ENCODE peak calls at places on chromosome 13, in five cellular contexts. D, Z, X, T and H are unnamed samples.

GRCh38 chr13:72204291-72204690 is 337.3 kb upstream of the DACH1 start:
- DNase-seq in D (no peak), Z (no peak), X (no peak), T (no peak), H (no peak)

GRCh38 chr13:80157261-80157942 is 183.5 kb downstream of the SPRY2 start:
- DNase-seq in D (no peak), Z (no peak), X (no peak), T (no peak), H (no peak)

GRCh38 chr13:75485286-75486062 is 3.5 kb upstream of the TBC1D4 start:
- DNase-seq in D (no peak), Z (no peak), X (no peak), T (no peak), H (peak)

GRCh38 chr13:110398564-110399507 is 91.8 kb downstream of the COL4A2 start:
- DNase-seq in D (no peak), Z (no peak), X (no peak), T (no peak), H (no peak)

GRCh38 chr13:23348270-23349126 is 85.0 kb downstream of the SACS start:
- DNase-seq in D (no peak), Z (no peak), X (no peak), T (peak), H (peak)

GRCh38 chr13:76822691-76823267 is 63.4 kb downstream of the KCTD12 start:
- DNase-seq in D (no peak), Z (no peak), X (peak), T (no peak), H (no peak)

GRCh38 chr13:39602614-39603366 is at the start of gene LHFPL6:
- DNase-seq in D (peak), Z (peak), X (peak), T (peak), H (peak)

GRCh38 chr13:92355213-92355612 is 871.4 kb upstream of the GPC6 start:
- DNase-seq in D (peak), Z (peak), X (no peak), T (peak), H (peak)

GRCh38 chr13:95355491-95355890 is 54.2 kb upstream of the ABCC4 start:
- DNase-seq in D (no peak), Z (no peak), X (no peak), T (peak), H (no peak)

GRCh38 chr13:41122838-41123237 is 9.8 kb downstream of the KBTBD6 start:
- DNase-seq in D (no peak), Z (no peak), X (no peak), T (no peak), H (no peak)

GRCh38 chr13:93758575-93758974 is 532.0 kb downstream of the GPC6 start:
- DNase-seq in D (no peak), Z (no peak), X (no peak), T (no peak), H (no peak)

GRCh38 chr13:42539670-42540069 is 34.3 kb upstream of the TNFSF11 start:
- DNase-seq in D (no peak), Z (no peak), X (no peak), T (no peak), H (peak)

GRCh38 chr13:32627793-32628192 is 41.5 kb downstream of the PDS5B start:
- DNase-seq in D (no peak), Z (no peak), X (no peak), T (no peak), H (no peak)

GRCh38 chr13:19795956-19796355 is 13.2 kb upstream of the PSPC1 start:
- DNase-seq in D (no peak), Z (no peak), X (no peak), T (no peak), H (no peak)

GRCh38 chr13:110536006-110536693 is 25.4 kb downstream of the RAB20 start:
- DNase-seq in D (no peak), Z (no peak), X (no peak), T (no peak), H (no peak)

GRCh38 chr13:68588623-68589022 is 1358.5 kb upstream of the PCDH9 start:
- DNase-seq in D (no peak), Z (no peak), X (peak), T (no peak), H (no peak)

GRCh38 chr13:41502021-41502420 is 44.7 kb downstream of the RGCC start:
- DNase-seq in D (no peak), Z (no peak), X (peak), T (no peak), H (no peak)

GRCh38 chr13:78660130-78660857 is 1.3 kb upstream of the OBI1 start:
- DNase-seq in D (peak), Z (no peak), X (no peak), T (no peak), H (peak)

GRCh38 chr13:100550433-100550832 is 38.2 kb downstream of the GGACT start:
- DNase-seq in D (no peak), Z (no peak), X (no peak), T (peak), H (no peak)

DNA sequence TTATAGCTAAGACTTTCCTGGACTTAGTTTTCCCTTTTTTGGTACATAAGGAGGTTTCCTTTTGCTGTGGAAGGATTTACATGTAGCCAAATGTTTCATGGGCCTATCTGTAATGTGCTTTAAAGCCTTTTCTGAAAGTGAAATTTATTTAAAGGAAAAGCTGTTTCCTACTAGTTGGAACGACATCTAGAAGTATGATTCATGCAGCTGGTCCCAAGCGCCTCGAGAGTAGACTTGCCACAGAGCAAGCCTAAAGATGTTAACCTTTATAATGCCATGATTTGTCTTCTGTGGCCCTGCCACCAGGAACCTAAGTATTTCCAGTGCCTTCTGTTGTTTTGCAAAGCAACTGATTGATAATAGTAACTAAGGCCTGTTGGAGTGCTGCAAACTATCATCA is 390.3 kb downstream of the DLEU7 start:
- DNase-seq in D (no peak), Z (no peak), X (no peak), T (no peak), H (no peak)
- TF ChIP-seq EZH2phosphoT487 in D (no peak), Z (no peak), X (no peak), T (no peak), H (no peak)

GRCh38 chr13:67374391-67374790 is 144.3 kb upstream of the PCDH9 start:
- DNase-seq in D (no peak), Z (no peak), X (no peak), T (no peak), H (no peak)

GRCh38 chr13:67383358-67383757 is 153.2 kb upstream of the PCDH9 start:
- DNase-seq in D (no peak), Z (no peak), X (peak), T (peak), H (no peak)

GRCh38 chr13:67372868-67373464 is 142.8 kb upstream of the PCDH9 start:
- DNase-seq in D (no peak), Z (no peak), X (no peak), T (no peak), H (no peak)

GRCh38 chr13:67377919-67378318 is 147.8 kb upstream of the PCDH9 start:
- DNase-seq in D (no peak), Z (no peak), X (no peak), T (no peak), H (no peak)
- TF ChIP-seq EZH2phosphoT487 in D (no peak), Z (no peak), X (no peak), T (no peak), H (no peak)

GRCh38 chr13:98460519-98460918 is 116.4 kb downstream of the STK24 start:
- DNase-seq in D (no peak), Z (no peak), X (no peak), T (no peak), H (no peak)
- TF ChIP-seq EZH2phosphoT487 in D (no peak), Z (no peak), X (no peak), T (no peak), H (no peak)

GRCh38 chr13:30009411-30009810 is 159.0 kb upstream of the UBL3 start:
- DNase-seq in D (no peak), Z (no peak), X (no peak), T (no peak), H (no peak)
- TF ChIP-seq EZH2phosphoT487 in D (no peak), Z (no peak), X (no peak), T (no peak), H (no peak)

DNA sequence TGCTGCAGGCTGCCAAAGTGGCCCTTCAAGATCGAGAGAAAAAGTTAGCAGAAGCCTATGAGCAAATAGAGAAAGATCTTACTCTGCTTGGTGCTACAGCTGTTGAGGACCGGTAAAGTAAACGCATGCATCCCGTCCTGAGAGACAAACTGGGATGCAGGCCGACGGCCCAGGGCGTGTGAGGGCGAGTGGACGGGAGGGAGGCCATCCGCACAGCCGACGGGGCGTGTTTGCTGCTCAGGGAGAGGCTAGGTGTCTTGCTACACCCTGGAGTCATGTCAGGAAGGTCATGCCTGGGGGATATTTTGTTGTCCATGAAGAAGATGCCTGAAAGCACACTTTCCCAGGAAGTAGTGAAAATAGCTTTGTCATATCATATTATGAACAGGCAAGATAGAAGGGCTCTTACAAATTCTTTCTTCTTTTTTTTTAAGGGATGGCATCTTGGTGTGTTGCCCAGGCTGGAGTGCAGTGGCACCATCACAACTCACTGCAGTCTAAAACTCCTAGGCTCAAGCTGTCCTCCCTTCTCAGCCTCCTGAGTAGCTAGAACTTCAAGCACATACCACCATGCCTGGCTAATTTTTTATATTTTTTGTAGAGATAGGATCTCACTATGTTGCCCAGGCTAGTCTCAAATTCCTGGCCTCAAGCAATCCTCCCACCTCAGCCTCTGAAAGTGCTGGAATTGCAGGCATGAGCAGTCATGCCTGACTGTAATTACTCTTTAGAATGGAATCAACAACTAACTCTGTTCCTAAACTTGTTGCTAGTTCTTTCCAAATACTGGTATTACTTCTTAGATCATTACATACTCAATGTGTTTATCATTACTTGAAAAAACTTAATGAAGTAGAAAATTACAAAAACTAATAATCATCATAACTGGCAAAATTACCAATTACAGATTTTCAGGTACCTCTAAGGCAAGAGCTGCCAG is 117.6 kb upstream of the MCF2L start:
- DNase-seq in D (no peak), Z (no peak), X (no peak), T (no peak), H (no peak)
- TF ChIP-seq EZH2phosphoT487 in D (no peak), Z (no peak), X (no peak), T (no peak), H (no peak)

GRCh38 chr13:87999141-87999765 is 328.1 kb downstream of the SLITRK5 start:
- DNase-seq in D (no peak), Z (no peak), X (no peak), T (no peak), H (no peak)
- TF ChIP-seq EZH2phosphoT487 in D (no peak), Z (no peak), X (no peak), T (no peak), H (no peak)

DNA sequence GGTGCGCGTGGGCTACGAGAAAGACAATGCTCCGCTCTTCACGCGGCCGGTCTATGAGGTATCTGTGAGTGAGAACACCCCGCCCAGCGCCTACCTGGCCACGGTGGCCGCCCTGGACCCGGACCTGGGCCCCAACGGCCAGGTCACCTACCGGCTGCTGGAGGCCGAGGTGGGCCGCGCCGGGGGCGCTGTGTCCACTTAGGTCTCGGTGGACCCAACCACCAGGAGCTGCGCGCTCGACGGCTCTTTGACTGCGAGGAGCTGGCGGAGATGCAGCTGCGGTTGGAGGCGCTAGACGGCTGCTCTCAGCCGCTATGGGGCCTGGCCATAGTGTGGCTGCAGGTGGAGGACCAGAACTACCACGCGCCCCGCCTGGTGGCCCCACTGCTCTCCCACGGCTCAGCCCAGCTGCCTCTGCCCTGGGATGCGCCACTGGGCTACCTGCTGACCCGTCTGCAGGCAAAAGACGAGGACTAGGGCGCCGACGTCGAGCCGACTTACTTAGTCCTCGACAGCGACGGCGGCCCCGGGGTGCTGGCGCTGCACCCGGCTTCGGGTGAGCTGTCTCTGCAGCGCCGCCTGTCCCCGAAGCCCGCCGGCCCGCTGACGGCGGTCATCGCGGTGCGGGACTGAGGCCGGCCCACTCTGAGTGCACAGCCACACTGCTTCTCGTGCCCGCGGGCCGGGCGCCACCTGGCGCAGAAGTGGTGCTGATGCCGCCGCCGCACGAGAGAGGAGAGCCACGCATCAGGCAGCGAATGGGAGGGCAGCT is 173.0 kb downstream of the OLFM4 start:
- DNase-seq in D (peak), Z (peak), X (no peak), T (peak), H (peak)
- TF ChIP-seq EZH2phosphoT487 in D (no peak), Z (peak), X (no peak), T (no peak), H (no peak)